ENCODE peak calls at places on chromosome 18, in eight cellular contexts. One of them, this sample, is unnamed.

GRCh38 chr18:12304351-12305210 is 3.5 kb upstream of the TUBB6 start:
- DNase-seq in esophagus squamous epithelium: no peak
- DNase-seq in small intestine: no peak
- DNase-seq in psoas muscle: no peak
- DNase-seq in colonic mucosa: no peak
- DNase-seq in left lung: peak; percentile 72
- DNase-seq in adipocyte: no peak
- DNase-seq in tibial artery: no peak
- DNase-seq in this sample: no peak

GRCh38 chr18:46468431-46469180 is 188.4 kb downstream of the LOXHD1 start:
- DNase-seq in esophagus squamous epithelium: no peak
- DNase-seq in small intestine: no peak
- DNase-seq in psoas muscle: no peak
- DNase-seq in colonic mucosa: no peak
- DNase-seq in left lung: no peak
- DNase-seq in adipocyte: no peak
- DNase-seq in tibial artery: no peak
- DNase-seq in this sample: no peak

GRCh38 chr18:26960901-26961300 is 95.4 kb upstream of the AQP4 start:
- DNase-seq in esophagus squamous epithelium: no peak
- DNase-seq in small intestine: no peak
- DNase-seq in psoas muscle: no peak
- DNase-seq in colonic mucosa: no peak
- DNase-seq in left lung: no peak
- DNase-seq in adipocyte: no peak
- DNase-seq in tibial artery: no peak
- DNase-seq in this sample: no peak

GRCh38 chr18:67590571-67591141 is 74.1 kb upstream of the DSEL start:
- DNase-seq in esophagus squamous epithelium: no peak
- DNase-seq in small intestine: no peak
- DNase-seq in psoas muscle: no peak
- DNase-seq in colonic mucosa: no peak
- DNase-seq in left lung: no peak
- DNase-seq in adipocyte: peak; percentile 51
- DNase-seq in tibial artery: no peak
- DNase-seq in this sample: no peak

GRCh38 chr18:76686737-76687231 is 135.6 kb upstream of the ZNF236 start:
- DNase-seq in esophagus squamous epithelium: no peak
- DNase-seq in small intestine: peak; percentile 42
- DNase-seq in psoas muscle: peak; percentile 73
- DNase-seq in colonic mucosa: peak; percentile 43
- DNase-seq in left lung: peak; percentile 56
- DNase-seq in adipocyte: peak; percentile 83
- DNase-seq in tibial artery: peak; percentile 68
- DNase-seq in this sample: no peak

GRCh38 chr18:54020346-54020745 is 204.1 kb downstream of the MBD2 start:
- DNase-seq in esophagus squamous epithelium: no peak
- DNase-seq in small intestine: no peak
- DNase-seq in psoas muscle: no peak
- DNase-seq in colonic mucosa: no peak
- DNase-seq in left lung: no peak
- DNase-seq in adipocyte: peak; percentile 75
- DNase-seq in tibial artery: no peak
- DNase-seq in this sample: no peak

GRCh38 chr18:58768293-58768974 is 96.2 kb upstream of the ZNF532 start:
- DNase-seq in esophagus squamous epithelium: no peak
- DNase-seq in small intestine: peak; percentile 68
- DNase-seq in psoas muscle: peak; percentile 89
- DNase-seq in colonic mucosa: peak; percentile 69
- DNase-seq in left lung: peak; percentile 65
- DNase-seq in adipocyte: peak; percentile 85
- DNase-seq in tibial artery: peak; percentile 57
- DNase-seq in this sample: peak; percentile 73

GRCh38 chr18:78662879-78663278 is 316.7 kb upstream of the SALL3 start:
- DNase-seq in esophagus squamous epithelium: no peak
- DNase-seq in small intestine: no peak
- DNase-seq in psoas muscle: no peak
- DNase-seq in colonic mucosa: no peak
- DNase-seq in left lung: no peak
- DNase-seq in adipocyte: no peak
- DNase-seq in tibial artery: no peak
- DNase-seq in this sample: no peak

GRCh38 chr18:38007931-38008330 is 442.3 kb upstream of the CELF4 start:
- DNase-seq in esophagus squamous epithelium: no peak
- DNase-seq in small intestine: no peak
- DNase-seq in psoas muscle: no peak
- DNase-seq in colonic mucosa: no peak
- DNase-seq in left lung: no peak
- DNase-seq in adipocyte: no peak
- DNase-seq in tibial artery: no peak
- DNase-seq in this sample: no peak

GRCh38 chr18:3454365-3455089 is 4.6 kb downstream of the TGIF1 start:
- DNase-seq in esophagus squamous epithelium: no peak
- DNase-seq in small intestine: peak; percentile 69
- DNase-seq in psoas muscle: no peak
- DNase-seq in colonic mucosa: peak; percentile 71
- DNase-seq in left lung: no peak
- DNase-seq in adipocyte: peak; percentile 79
- DNase-seq in tibial artery: no peak
- DNase-seq in this sample: peak; percentile 69
- H3K4me1 ChIP-seq in esophagus squamous epithelium: peaks cover 47% of the 10 kb centered on the region
- H3K4me1 ChIP-seq in small intestine: peaks cover 6% of the 10 kb centered on the region
- H3K4me1 ChIP-seq in psoas muscle: peaks cover 32% of the 10 kb centered on the region
- H3K4me1 ChIP-seq in colonic mucosa: peaks cover 13% of the 10 kb centered on the region
- H3K4me1 ChIP-seq in left lung: peaks cover 28% of the 10 kb centered on the region
- H3K4me1 ChIP-seq in adipocyte: peaks cover 47% of the 10 kb centered on the region
- H3K4me1 ChIP-seq in tibial artery: peaks cover 44% of the 10 kb centered on the region
- H3K4me1 ChIP-seq in this sample: peaks cover 44% of the 10 kb centered on the region

GRCh38 chr18:79897940-79898625 is 53.4 kb downstream of the SLC66A2 start:
- DNase-seq in esophagus squamous epithelium: no peak
- DNase-seq in small intestine: no peak
- DNase-seq in psoas muscle: no peak
- DNase-seq in colonic mucosa: no peak
- DNase-seq in left lung: no peak
- DNase-seq in adipocyte: no peak
- DNase-seq in tibial artery: peak; percentile 10
- DNase-seq in this sample: no peak
- H3K9me3 ChIP-seq in esophagus squamous epithelium: peaks cover 82% of the 10 kb centered on the region
- H3K9me3 ChIP-seq in small intestine: peaks cover 6% of the 10 kb centered on the region
- H3K9me3 ChIP-seq in psoas muscle: peaks cover 37% of the 10 kb centered on the region
- H3K9me3 ChIP-seq in colonic mucosa: no peaks in the 10 kb centered on the region
- H3K9me3 ChIP-seq in left lung: peaks cover 91% of the 10 kb centered on the region
- H3K9me3 ChIP-seq in adipocyte: peaks cover 50% of the 10 kb centered on the region
- H3K9me3 ChIP-seq in tibial artery: peaks cover 87% of the 10 kb centered on the region
- H3K9me3 ChIP-seq in this sample: no peaks in the 10 kb centered on the region

GRCh38 chr18:2715990-2716389 is 60.5 kb downstream of the SMCHD1 start:
- DNase-seq in esophagus squamous epithelium: no peak
- DNase-seq in small intestine: no peak
- DNase-seq in psoas muscle: no peak
- DNase-seq in colonic mucosa: no peak
- DNase-seq in left lung: no peak
- DNase-seq in adipocyte: peak; percentile 16
- DNase-seq in tibial artery: no peak
- DNase-seq in this sample: no peak
- H3K36me3 ChIP-seq in esophagus squamous epithelium: no peaks in the 10 kb centered on the region
- H3K36me3 ChIP-seq in small intestine: peaks cover 25% of the 10 kb centered on the region
- H3K36me3 ChIP-seq in psoas muscle: peaks cover 72% of the 10 kb centered on the region
- H3K36me3 ChIP-seq in colonic mucosa: no peaks in the 10 kb centered on the region
- H3K36me3 ChIP-seq in left lung: peaks cover 92% of the 10 kb centered on the region
- H3K36me3 ChIP-seq in adipocyte: peaks cover 45% of the 10 kb centered on the region
- H3K36me3 ChIP-seq in tibial artery: peaks cover 31% of the 10 kb centered on the region
- H3K36me3 ChIP-seq in this sample: no peaks in the 10 kb centered on the region

DNA sequence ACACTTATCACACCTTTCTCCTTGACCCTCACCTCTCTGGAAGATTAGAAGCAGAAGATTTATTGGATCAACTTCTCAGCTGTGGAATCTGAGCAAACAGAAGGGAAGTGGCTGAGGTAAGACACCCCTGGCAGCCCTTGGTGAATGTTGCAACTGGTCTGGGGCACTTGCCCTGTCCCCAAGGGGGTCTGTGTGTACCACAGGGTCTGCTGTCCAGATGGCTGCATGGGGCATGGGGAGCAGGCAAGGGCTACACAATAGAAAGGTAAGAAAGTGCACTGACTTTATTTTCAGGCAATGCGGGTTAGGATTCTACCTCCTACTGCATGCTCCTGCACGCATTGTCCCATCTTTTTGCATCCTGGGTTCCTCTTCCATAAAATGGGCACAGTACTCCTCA is 238.4 kb upstream of the SMAD2 start:
- DNase-seq in esophagus squamous epithelium: no peak
- DNase-seq in small intestine: no peak
- DNase-seq in psoas muscle: no peak
- DNase-seq in colonic mucosa: no peak
- DNase-seq in left lung: no peak
- DNase-seq in adipocyte: no peak
- DNase-seq in tibial artery: no peak
- DNase-seq in this sample: no peak
- H3K4me1 ChIP-seq in esophagus squamous epithelium: peaks cover 16% of the 10 kb centered on the region
- H3K4me1 ChIP-seq in small intestine: peaks cover 8% of the 10 kb centered on the region
- H3K4me1 ChIP-seq in psoas muscle: no peaks in the 10 kb centered on the region
- H3K4me1 ChIP-seq in colonic mucosa: no peaks in the 10 kb centered on the region
- H3K4me1 ChIP-seq in left lung: no peaks in the 10 kb centered on the region
- H3K4me1 ChIP-seq in adipocyte: no peaks in the 10 kb centered on the region
- H3K4me1 ChIP-seq in tibial artery: no peaks in the 10 kb centered on the region
- H3K4me1 ChIP-seq in this sample: no peaks in the 10 kb centered on the region

DNA sequence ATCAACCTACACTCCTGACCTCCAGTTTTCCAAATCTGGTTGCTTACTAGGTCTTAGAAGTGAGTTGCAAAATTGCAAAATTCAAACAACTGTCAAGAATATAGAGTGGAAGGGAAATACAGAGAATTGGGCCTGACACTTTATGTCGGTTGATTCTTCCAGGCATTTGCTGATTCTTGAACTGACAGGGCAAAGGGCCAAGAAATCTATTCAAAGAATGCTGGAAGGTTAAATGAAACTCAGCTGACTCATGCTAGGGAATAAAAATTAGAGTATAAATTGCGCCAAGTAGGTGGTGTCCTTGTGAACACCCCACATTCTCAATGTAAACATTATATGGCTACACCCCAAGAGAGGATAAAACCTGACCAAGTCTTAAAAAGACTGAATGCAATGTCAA is 21.5 kb upstream of the ZSCAN30 start:
- DNase-seq in esophagus squamous epithelium: no peak
- DNase-seq in small intestine: no peak
- DNase-seq in psoas muscle: no peak
- DNase-seq in colonic mucosa: no peak
- DNase-seq in left lung: no peak
- DNase-seq in adipocyte: no peak
- DNase-seq in tibial artery: no peak
- DNase-seq in this sample: no peak
- H3K9me3 ChIP-seq in esophagus squamous epithelium: peaks cover 37% of the 10 kb centered on the region
- H3K9me3 ChIP-seq in small intestine: peaks cover 3% of the 10 kb centered on the region
- H3K9me3 ChIP-seq in psoas muscle: peaks cover 67% of the 10 kb centered on the region
- H3K9me3 ChIP-seq in colonic mucosa: peaks cover 9% of the 10 kb centered on the region
- H3K9me3 ChIP-seq in left lung: peaks cover 91% of the 10 kb centered on the region
- H3K9me3 ChIP-seq in adipocyte: peaks cover 88% of the 10 kb centered on the region
- H3K9me3 ChIP-seq in tibial artery: peaks cover 78% of the 10 kb centered on the region
- H3K9me3 ChIP-seq in this sample: no peaks in the 10 kb centered on the region

GRCh38 chr18:36685580-36685979 is 143.2 kb downstream of the TPGS2 start:
- DNase-seq in esophagus squamous epithelium: no peak
- DNase-seq in small intestine: no peak
- DNase-seq in psoas muscle: no peak
- DNase-seq in colonic mucosa: no peak
- DNase-seq in left lung: no peak
- DNase-seq in adipocyte: no peak
- DNase-seq in tibial artery: no peak
- DNase-seq in this sample: no peak
- H3K36me3 ChIP-seq in esophagus squamous epithelium: no peaks in the 10 kb centered on the region
- H3K36me3 ChIP-seq in small intestine: no peaks in the 10 kb centered on the region
- H3K36me3 ChIP-seq in psoas muscle: no peaks in the 10 kb centered on the region
- H3K36me3 ChIP-seq in colonic mucosa: no peaks in the 10 kb centered on the region
- H3K36me3 ChIP-seq in left lung: no peaks in the 10 kb centered on the region
- H3K36me3 ChIP-seq in adipocyte: no peaks in the 10 kb centered on the region
- H3K36me3 ChIP-seq in tibial artery: peaks cover 25% of the 10 kb centered on the region
- H3K36me3 ChIP-seq in this sample: no peaks in the 10 kb centered on the region

DNA sequence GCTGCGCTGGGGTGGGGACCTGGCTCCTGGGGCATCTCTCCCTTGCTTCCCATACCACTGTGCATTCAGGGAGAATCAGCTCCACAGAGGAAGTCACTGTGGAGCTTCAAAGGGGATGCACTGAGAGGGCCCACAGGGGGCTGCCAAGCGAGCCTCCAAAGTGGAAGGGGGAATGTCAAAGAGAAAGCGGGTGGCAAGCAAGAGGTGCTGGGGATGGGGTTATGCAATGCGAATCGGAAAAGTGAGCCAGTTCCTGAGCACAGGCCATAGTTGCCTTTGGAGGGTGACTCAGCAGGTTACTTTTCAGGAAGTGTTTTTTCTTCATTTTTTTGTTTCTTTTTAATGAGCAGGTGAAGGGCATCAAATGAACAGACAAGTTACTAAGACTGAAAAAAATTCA is 17.6 kb downstream of the PMAIP1 start:
- DNase-seq in esophagus squamous epithelium: no peak
- DNase-seq in small intestine: peak; percentile 9
- DNase-seq in psoas muscle: no peak
- DNase-seq in colonic mucosa: no peak
- DNase-seq in left lung: peak; percentile 47
- DNase-seq in adipocyte: peak; percentile 33
- DNase-seq in tibial artery: no peak
- DNase-seq in this sample: no peak
- H3K4me1 ChIP-seq in esophagus squamous epithelium: peaks cover 12% of the 10 kb centered on the region
- H3K4me1 ChIP-seq in small intestine: no peaks in the 10 kb centered on the region
- H3K4me1 ChIP-seq in psoas muscle: no peaks in the 10 kb centered on the region
- H3K4me1 ChIP-seq in colonic mucosa: no peaks in the 10 kb centered on the region
- H3K4me1 ChIP-seq in left lung: no peaks in the 10 kb centered on the region
- H3K4me1 ChIP-seq in adipocyte: peaks cover 16% of the 10 kb centered on the region
- H3K4me1 ChIP-seq in tibial artery: no peaks in the 10 kb centered on the region
- H3K4me1 ChIP-seq in this sample: no peaks in the 10 kb centered on the region

GRCh38 chr18:70991577-70991976 is 702.7 kb downstream of the SOCS6 start:
- DNase-seq in esophagus squamous epithelium: no peak
- DNase-seq in small intestine: no peak
- DNase-seq in psoas muscle: no peak
- DNase-seq in colonic mucosa: no peak
- DNase-seq in left lung: no peak
- DNase-seq in adipocyte: no peak
- DNase-seq in tibial artery: no peak
- DNase-seq in this sample: no peak
- H3K9me3 ChIP-seq in esophagus squamous epithelium: peaks cover 14% of the 10 kb centered on the region
- H3K9me3 ChIP-seq in small intestine: no peaks in the 10 kb centered on the region
- H3K9me3 ChIP-seq in psoas muscle: no peaks in the 10 kb centered on the region
- H3K9me3 ChIP-seq in colonic mucosa: no peaks in the 10 kb centered on the region
- H3K9me3 ChIP-seq in left lung: peaks cover 17% of the 10 kb centered on the region
- H3K9me3 ChIP-seq in adipocyte: peaks cover 5% of the 10 kb centered on the region
- H3K9me3 ChIP-seq in tibial artery: no peaks in the 10 kb centered on the region
- H3K9me3 ChIP-seq in this sample: no peaks in the 10 kb centered on the region

This sample was measured in Caco-2.